ENCODE peak calls at places on chromosome 7, in four cellular contexts. H is iPS DF 6.9, F is WERI-Rb-1, L is prostate gland. D is an unnamed sample.
A peak's percentile ranks its signal among the peaks of the same experiment; 100 is the strongest.

GRCh38 chr7:51316262-51316665 is 345 bp downstream of the COBL start:
- DNase-seq in L (peak; percentile 32), H (no peak), F (peak; percentile 55), D (no peak)

GRCh38 chr7:150738092-150739044 is 1.1 kb downstream of the GIMAP5 start:
- DNase-seq in H (no peak), F (no peak), L (no peak), D (no peak)

GRCh38 chr7:141701489-141702046 is 398 bp downstream of the DENND11 start:
- DNase-seq in H (no peak), F (peak; percentile 15), L (peak; percentile 18), D (no peak)

GRCh38 chr7:137874390-137874789 is 27.6 kb upstream of the DGKI start:
- DNase-seq in L (no peak), H (no peak), F (no peak), D (no peak)

GRCh38 chr7:151472644-151473380 is 32.9 kb upstream of the CRYGN start:
- DNase-seq in L (no peak), H (no peak), F (no peak), D (no peak)

GRCh38 chr7:130667593-130668257 is 823 bp downstream of the COPG2 start:
- DNase-seq in L (peak; percentile 3), H (no peak), F (no peak), D (no peak)

GRCh38 chr7:130413201-130413600 is 27.6 kb downstream of the CEP41 start:
- DNase-seq in L (no peak), H (no peak), F (no peak), D (no peak)

GRCh38 chr7:104643587-104644217 is 315.3 kb downstream of the LHFPL3 start:
- DNase-seq in L (no peak), F (peak; percentile 11), H (no peak), D (no peak)

GRCh38 chr7:27113991-27114866 is 11.7 kb upstream of the HOXA2 start:
- DNase-seq in F (peak; percentile 55), H (no peak), L (peak; percentile 56), D (no peak)

GRCh38 chr7:83413831-83414230 is 235.1 kb downstream of the SEMA3E start:
- DNase-seq in H (no peak), L (no peak), F (no peak), D (peak; percentile 53)

GRCh38 chr7:28037220-28038010 is 143.2 kb downstream of the JAZF1 start:
- DNase-seq in L (no peak), H (no peak), F (no peak), D (no peak)

GRCh38 chr7:151087247-151088018 is 1.2 kb downstream of the AGAP3 start:
- DNase-seq in L (peak; percentile 45), H (no peak), F (peak; percentile 74), D (no peak)

GRCh38 chr7:132518102-132518838 is 58.0 kb downstream of the PLXNA4 start:
- DNase-seq in L (no peak), F (peak; percentile 59), H (peak; percentile 52), D (no peak)

GRCh38 chr7:99290980-99291607 is 18.5 kb downstream of the MYH16 start:
- DNase-seq in F (no peak), L (no peak), H (no peak), D (no peak)

GRCh38 chr7:108637049-108637621 is 67.5 kb downstream of the DNAJB9 start:
- DNase-seq in H (no peak), L (no peak), F (no peak), D (no peak)

GRCh38 chr7:73547841-73548240 is 9.6 kb downstream of the BCL7B start:
- DNase-seq in H (no peak), L (no peak), F (no peak), D (no peak)

GRCh38 chr7:13850185-13850752 is 139.2 kb downstream of the ETV1 start:
- DNase-seq in F (no peak), H (no peak), L (no peak), D (peak; percentile 99)

GRCh38 chr7:139883814-139884213 is 54.8 kb downstream of the TBXAS1 start:
- DNase-seq in H (no peak), L (no peak), F (no peak), D (no peak)
- H3K36me3 ChIP-seq in H (no peaks in the 10 kb centered on the region), L (no peaks in the 10 kb centered on the region), F (no peaks in the 10 kb centered on the region), D (no peaks in the 10 kb centered on the region)

DNA sequence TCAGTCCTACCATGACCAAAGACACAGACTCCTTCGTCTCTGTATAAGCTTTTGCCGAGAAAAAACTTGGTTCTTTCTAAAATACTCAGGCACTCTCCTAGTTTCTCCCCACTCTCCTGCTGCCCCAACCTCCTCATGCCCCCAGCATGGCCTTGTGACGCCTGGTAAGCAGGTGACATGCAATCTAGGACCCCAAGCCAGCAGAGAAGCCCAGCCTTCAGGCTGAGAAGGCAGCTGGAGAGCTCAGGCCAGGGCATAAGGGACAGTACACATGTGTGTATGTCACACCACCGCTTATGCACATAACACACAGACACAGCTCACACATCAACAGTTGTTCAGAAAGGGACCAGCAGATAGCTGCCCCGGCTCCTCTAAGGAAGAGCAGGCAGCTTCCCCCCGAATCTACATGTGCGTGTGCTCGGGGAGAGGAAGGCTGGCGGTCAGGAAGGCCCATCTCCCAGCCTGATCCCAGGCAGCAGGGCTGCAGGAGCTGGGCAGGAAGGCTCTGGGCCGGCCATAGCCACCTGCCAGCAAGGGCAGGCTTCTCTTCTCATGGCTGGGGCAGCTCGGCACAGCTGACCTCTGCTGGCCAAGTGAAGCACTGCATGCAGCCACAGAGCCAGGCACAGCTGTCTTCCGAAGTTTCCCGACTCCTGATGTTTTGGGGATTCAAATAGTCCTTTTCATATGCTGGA is 8.5 kb downstream of the DDX56 start:
- DNase-seq in L (peak; percentile 56), F (peak; percentile 69), H (peak; percentile 39), D (no peak)
- H3K36me3 ChIP-seq in L (peaks cover 24% of the 10 kb centered on the region), F (peaks cover 70% of the 10 kb centered on the region), H (peaks cover 47% of the 10 kb centered on the region), D (peaks cover 56% of the 10 kb centered on the region)

GRCh38 chr7:148802101-148802493 is 82.0 kb downstream of the EZH2 start:
- DNase-seq in L (no peak), H (no peak), F (no peak), D (no peak)
- H3K36me3 ChIP-seq in L (peaks cover 20% of the 10 kb centered on the region), H (peaks cover 19% of the 10 kb centered on the region), F (peaks cover 74% of the 10 kb centered on the region), D (peaks cover 76% of the 10 kb centered on the region)

GRCh38 chr7:1901431-1902210 is 231.5 kb downstream of the ELFN1 start:
- DNase-seq in L (no peak), H (no peak), F (no peak), D (no peak)

GRCh38 chr7:1900847-1901246 is 230.8 kb downstream of the ELFN1 start:
- DNase-seq in F (no peak), H (no peak), L (no peak), D (no peak)

GRCh38 chr7:1898628-1899185 is 228.6 kb downstream of the ELFN1 start:
- DNase-seq in L (no peak), F (no peak), H (no peak), D (no peak)

GRCh38 chr7:1899201-1899600 is 229.1 kb downstream of the ELFN1 start:
- DNase-seq in F (peak; percentile 50), H (no peak), L (no peak), D (no peak)

GRCh38 chr7:1899951-1900762 is 230.1 kb downstream of the ELFN1 start:
- DNase-seq in F (no peak), L (no peak), H (no peak), D (no peak)
- H3K36me3 ChIP-seq in F (peaks cover 18% of the 10 kb centered on the region), L (no peaks in the 10 kb centered on the region), H (no peaks in the 10 kb centered on the region), D (no peaks in the 10 kb centered on the region)

GRCh38 chr7:1444925-1445322 is 14.3 kb downstream of the MICALL2 start:
- DNase-seq in L (no peak), H (no peak), F (no peak), D (no peak)

GRCh38 chr7:1441615-1442354 is 17.5 kb downstream of the MICALL2 start:
- DNase-seq in F (no peak), L (no peak), H (no peak), D (no peak)

GRCh38 chr7:1444214-1444924 is 14.9 kb downstream of the MICALL2 start:
- DNase-seq in F (no peak), L (no peak), H (no peak), D (no peak)

GRCh38 chr7:1440620-1441019 is 18.6 kb downstream of the MICALL2 start:
- DNase-seq in L (no peak), F (no peak), H (no peak), D (no peak)

DNA sequence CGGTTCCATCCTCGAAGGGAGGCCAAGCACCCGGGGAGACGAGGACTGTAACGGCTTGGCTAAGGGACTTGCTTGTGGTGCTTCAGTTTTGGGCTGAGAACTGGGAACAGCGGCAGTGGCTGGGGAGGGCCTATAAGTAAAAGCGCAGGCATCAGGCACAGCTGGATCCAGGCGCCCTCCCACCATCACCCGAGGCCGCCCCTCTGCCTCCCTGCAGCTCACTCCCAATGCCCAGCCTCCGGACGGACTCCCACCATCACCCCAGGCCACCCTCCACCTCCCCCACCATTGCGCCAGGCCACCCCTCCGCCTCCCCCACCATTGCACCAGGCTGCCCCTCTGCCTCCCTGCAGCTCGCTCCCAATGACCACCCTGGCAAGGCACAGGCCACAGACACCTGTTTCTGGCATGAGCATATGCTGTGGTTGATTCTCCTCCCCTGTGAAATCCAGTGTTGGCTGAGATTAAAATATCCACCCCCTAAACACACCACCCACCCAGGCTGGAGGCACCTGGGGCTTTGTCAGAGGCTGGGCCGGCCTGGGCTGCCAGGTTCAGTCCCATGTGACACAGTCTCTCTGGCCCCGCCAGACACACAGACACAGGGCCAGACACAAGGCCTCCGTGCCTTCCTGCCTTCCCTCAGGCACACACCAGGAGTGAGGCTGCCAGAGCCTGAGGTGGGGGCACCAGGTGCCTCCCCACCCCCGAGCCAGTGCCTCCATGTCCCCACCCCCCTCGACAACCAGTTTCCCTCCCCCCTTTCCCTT is 16.7 kb downstream of the MICALL2 start:
- DNase-seq in F (no peak), L (no peak), H (no peak), D (no peak)
- H3K36me3 ChIP-seq in F (no peaks in the 10 kb centered on the region), L (no peaks in the 10 kb centered on the region), H (no peaks in the 10 kb centered on the region), D (no peaks in the 10 kb centered on the region)

GRCh38 chr7:139389091-139389490 is 29.4 kb downstream of the LUC7L2 start:
- DNase-seq in L (no peak), H (no peak), F (no peak), D (no peak)
- H3K36me3 ChIP-seq in L (no peaks in the 10 kb centered on the region), H (no peaks in the 10 kb centered on the region), F (peaks cover 79% of the 10 kb centered on the region), D (peaks cover 81% of the 10 kb centered on the region)

GRCh38 chr7:22292519-22292918 is 64.4 kb downstream of the RAPGEF5 start:
- DNase-seq in H (no peak), F (no peak), L (no peak), D (no peak)
- H3K36me3 ChIP-seq in H (no peaks in the 10 kb centered on the region), F (peaks cover 14% of the 10 kb centered on the region), L (no peaks in the 10 kb centered on the region), D (no peaks in the 10 kb centered on the region)

GRCh38 chr7:2381227-2381626 is 22.2 kb upstream of the CHST12 start:
- DNase-seq in L (no peak), F (no peak), H (no peak), D (no peak)
- H3K36me3 ChIP-seq in L (peaks cover 21% of the 10 kb centered on the region), F (peaks cover 46% of the 10 kb centered on the region), H (peaks cover 44% of the 10 kb centered on the region), D (peaks cover 49% of the 10 kb centered on the region)

GRCh38 chr7:158695056-158695455 is 9.5 kb downstream of the NCAPG2 start:
- DNase-seq in L (no peak), F (no peak), H (no peak), D (no peak)
- H3K36me3 ChIP-seq in L (no peaks in the 10 kb centered on the region), F (peaks cover 96% of the 10 kb centered on the region), H (peaks cover 25% of the 10 kb centered on the region), D (peaks cover 79% of the 10 kb centered on the region)